ENCODE peak calls at places on chromosomes 12 and 14, in five cellular contexts. J, B, C, S and N are unnamed samples.

GRCh38 chr14:103724116-103724515 is 8.5 kb downstream of the ZFYVE21 start:
- DNase-seq in S (peak), C (no peak), B (peak), J (peak), N (no peak)

GRCh38 chr12:47078733-47079364 is 572 bp upstream of the PCED1B start:
- DNase-seq in J (no peak), B (no peak), C (no peak), S (peak), N (no peak)

GRCh38 chr12:54692353-54692752 is 44.2 kb upstream of the DCD start:
- DNase-seq in B (no peak), J (no peak), C (no peak), S (no peak), N (no peak)

GRCh38 chr12:122457627-122458026 is 35.2 kb upstream of the CLIP1 start:
- DNase-seq in C (no peak), S (no peak), B (no peak), J (no peak), N (no peak)

GRCh38 chr14:36068777-36069534 is 107.6 kb downstream of the PTCSC3 start:
- DNase-seq in J (no peak), C (peak), B (peak), S (peak), N (peak)

GRCh38 chr14:39265032-39265431 is 31.3 kb downstream of the MIA2 start:
- DNase-seq in J (no peak), C (no peak), B (peak), S (peak), N (no peak)

GRCh38 chr12:46558696-46559095 is 186.1 kb upstream of the SLC38A2 start:
- DNase-seq in S (no peak), J (no peak), C (no peak), B (peak), N (no peak)

GRCh38 chr14:95769976-95770375 is 56.1 kb upstream of the TCL1A start:
- DNase-seq in C (no peak), S (no peak), B (no peak), J (no peak), N (no peak)

GRCh38 chr14:101882141-101882935 is 82.0 kb upstream of the DYNC1H1 start:
- DNase-seq in B (no peak), J (no peak), C (no peak), S (no peak), N (no peak)

GRCh38 chr12:27583057-27583797 is 59.2 kb downstream of the PPFIBP1 start:
- DNase-seq in J (no peak), S (peak), B (peak), C (no peak), N (no peak)

GRCh38 chr12:58117201-58117600 is 175.8 kb downstream of the ATP23 start:
- DNase-seq in B (no peak), J (no peak), C (no peak), S (no peak), N (no peak)

GRCh38 chr14:47012533-47012932 is 361.0 kb upstream of the RPL10L start:
- DNase-seq in J (no peak), S (no peak), C (no peak), B (no peak), N (no peak)

GRCh38 chr14:87149583-87150354 is 843.2 kb downstream of the GALC start:
- DNase-seq in S (peak), C (peak), B (peak), J (peak), N (no peak)

GRCh38 chr14:73795974-73796373 is 55.7 kb upstream of the PTGR2 start:
- DNase-seq in C (peak), B (peak), J (no peak), S (peak), N (peak)

GRCh38 chr12:32261638-32262037 is 137.7 kb upstream of the FGD4 start:
- DNase-seq in J (no peak), C (no peak), S (no peak), B (peak), N (no peak)

GRCh38 chr14:79852975-79853374 is 358.3 kb downstream of the DIO2 start:
- DNase-seq in S (no peak), C (no peak), B (no peak), J (no peak), N (no peak)

GRCh38 chr12:13128291-13129000 is 25.0 kb upstream of the GSG1 start:
- DNase-seq in J (no peak), B (no peak), C (no peak), S (no peak), N (no peak)

GRCh38 chr14:76768201-76768656 is 7.0 kb downstream of the VASH1 start:
- DNase-seq in C (no peak), B (no peak), J (no peak), S (no peak), N (no peak)

GRCh38 chr12:10101042-10101579 is 2.3 kb upstream of the CLEC1A start:
- DNase-seq in C (peak), S (peak), B (peak), J (no peak), N (no peak)

GRCh38 chr12:103373088-103373523 is 122.7 kb downstream of the C12orf42 start:
- DNase-seq in C (no peak), S (no peak), J (no peak), B (no peak), N (no peak)

GRCh38 chr14:70023871-70024270 is 144.7 kb downstream of the SMOC1 start:
- DNase-seq in J (no peak), B (no peak), S (peak), C (no peak), N (no peak)

GRCh38 chr12:68792952-68793351 is 15.0 kb upstream of the MDM2 start:
- DNase-seq in J (no peak), S (peak), B (no peak), C (no peak), N (no peak)

GRCh38 chr12:43370299-43370698 is 181.7 kb downstream of the ADAMTS20 start:
- DNase-seq in S (peak), J (no peak), B (peak), C (no peak), N (peak)

GRCh38 chr12:1277905-1278304 is 286.9 kb downstream of the ERC1 start:
- DNase-seq in J (no peak), C (no peak), B (no peak), S (no peak), N (no peak)

GRCh38 chr12:124506832-124507153 is 60.6 kb downstream of the NCOR2 start:
- DNase-seq in C (no peak), J (no peak), S (no peak), B (no peak), N (no peak)

GRCh38 chr12:132224484-132224883 is 80.2 kb downstream of the NOC4L start:
- DNase-seq in S (no peak), B (no peak), C (no peak), J (no peak), N (no peak)

GRCh38 chr12:55681142-55682077 is 26.3 kb downstream of the ITGA7 start:
- DNase-seq in S (peak), B (peak), C (no peak), J (no peak), N (peak)

GRCh38 chr14:105884808-105885281 is 358.5 kb downstream of the TMEM121 start:
- DNase-seq in B (no peak), S (no peak), J (no peak), C (no peak), N (no peak)

GRCh38 chr14:91125801-91126200 is 11.9 kb downstream of the DGLUCY start:
- DNase-seq in J (no peak), S (no peak), B (no peak), C (no peak), N (no peak)
- TF ChIP-seq CTCF in J (no peak), S (no peak), B (no peak), C (no peak), N (no peak)

GRCh38 chr14:34930591-34931069 is 52.2 kb upstream of the SRP54 start:
- DNase-seq in B (no peak), C (no peak), J (no peak), S (no peak), N (no peak)
- H3K4me3 ChIP-seq in B (no peak), C (no peak), J (no peak), S (no peak), N (no peak)

DNA sequence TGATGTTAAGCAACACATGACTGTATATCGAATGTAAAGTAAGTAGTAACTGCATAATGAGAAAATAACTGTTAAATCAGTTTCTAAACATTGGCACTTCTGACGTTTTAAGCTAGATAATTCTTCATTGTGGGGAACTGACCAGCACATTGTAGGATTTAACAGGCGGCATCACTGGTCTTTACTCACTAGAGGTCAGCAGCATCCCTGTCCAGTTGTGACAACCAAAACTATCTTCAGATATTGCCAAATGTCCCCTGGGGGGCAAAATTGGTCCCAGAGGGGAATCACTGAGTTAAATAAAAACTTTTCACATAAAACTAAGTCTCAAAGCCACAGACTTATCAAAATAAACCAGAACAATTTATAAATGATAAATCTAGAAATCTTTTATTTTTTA is 65.3 kb downstream of the BLTP3B start:
- DNase-seq in J (no peak), C (no peak), B (peak), S (no peak), N (no peak)
- TF ChIP-seq CTCF in J (no peak), C (peak), B (peak), S (peak), N (peak)

GRCh38 chr12:45050751-45051489 is at the start of gene DBX2:
- DNase-seq in C (no peak), S (no peak), J (no peak), B (peak), N (no peak)

GRCh38 chr12:45051490-45052105 is 699 bp upstream of the DBX2 start:
- DNase-seq in C (peak), B (peak), S (no peak), J (no peak), N (no peak)

GRCh38 chr12:45050331-45050750 is 558 bp downstream of the DBX2 start:
- DNase-seq in S (no peak), C (no peak), B (no peak), J (no peak), N (no peak)

DNA sequence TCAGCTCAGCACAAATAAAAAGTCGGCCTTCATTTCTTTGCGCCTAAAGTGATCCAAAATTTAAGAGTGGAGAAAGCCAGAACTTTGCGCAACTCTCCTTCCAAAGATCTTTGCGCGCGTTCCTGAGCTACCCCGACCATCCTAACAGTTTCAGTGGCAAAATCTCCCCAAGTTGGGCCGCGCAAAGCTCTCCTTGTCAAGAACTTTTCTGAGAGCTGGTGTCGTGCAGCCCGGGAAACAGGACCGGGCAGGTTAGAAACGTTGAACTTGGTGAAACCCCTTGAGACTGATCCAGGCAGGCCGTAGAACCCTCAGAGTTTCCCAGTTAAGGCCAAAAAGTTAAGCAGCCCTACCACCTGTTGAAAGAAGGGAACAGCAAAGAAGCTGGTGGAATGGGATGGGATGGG is 984 bp downstream of the DBX2 start:
- DNase-seq in S (no peak), C (no peak), J (no peak), B (peak), N (no peak)
- H3K4me3 ChIP-seq in S (no peak), C (no peak), J (peak), B (no peak), N (no peak)

DNA sequence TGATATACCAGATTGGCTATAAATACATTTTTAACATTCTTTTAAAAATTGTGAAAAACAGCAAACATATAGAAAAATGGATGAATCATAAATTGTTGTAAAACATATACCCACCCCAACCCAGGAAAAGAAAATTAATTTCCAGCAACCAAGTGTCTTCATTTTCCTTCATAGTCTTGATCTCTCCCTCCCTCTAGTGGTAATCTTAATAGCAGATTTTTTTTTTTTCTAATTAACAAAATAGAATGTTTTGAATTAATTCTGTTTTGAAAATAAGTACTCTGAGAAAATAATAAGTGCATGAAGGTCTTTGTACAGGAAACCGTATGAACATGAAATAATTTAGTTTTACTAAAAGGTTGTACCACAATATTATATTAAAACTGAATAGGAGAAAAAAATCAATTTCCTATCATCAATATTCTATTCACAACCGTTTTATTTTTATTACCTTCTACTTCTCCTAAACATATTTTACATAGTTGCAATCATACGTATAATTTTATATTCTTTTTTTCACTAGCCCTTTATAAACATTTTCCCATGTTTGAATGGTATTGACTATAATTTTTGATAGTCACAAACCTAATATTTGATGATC is 7.0 kb downstream of the ETNK1 start:
- DNase-seq in S (peak), J (no peak), C (no peak), B (peak), N (no peak)
- TF ChIP-seq CTCF in S (peak), J (peak), C (peak), B (peak), N (peak)

GRCh38 chr12:116172224-116172849 is 105.2 kb downstream of the MED13L start:
- DNase-seq in B (no peak), S (no peak), C (no peak), J (no peak), N (no peak)
- H3K4me3 ChIP-seq in B (no peak), S (no peak), C (no peak), J (no peak), N (no peak)

GRCh38 chr12:74418573-74418972 is 119.1 kb upstream of the ATXN7L3B start:
- DNase-seq in B (no peak), S (no peak), C (no peak), J (no peak), N (no peak)

GRCh38 chr12:74412607-74413230 is 124.9 kb upstream of the ATXN7L3B start:
- DNase-seq in J (no peak), B (peak), C (peak), S (peak), N (no peak)

DNA sequence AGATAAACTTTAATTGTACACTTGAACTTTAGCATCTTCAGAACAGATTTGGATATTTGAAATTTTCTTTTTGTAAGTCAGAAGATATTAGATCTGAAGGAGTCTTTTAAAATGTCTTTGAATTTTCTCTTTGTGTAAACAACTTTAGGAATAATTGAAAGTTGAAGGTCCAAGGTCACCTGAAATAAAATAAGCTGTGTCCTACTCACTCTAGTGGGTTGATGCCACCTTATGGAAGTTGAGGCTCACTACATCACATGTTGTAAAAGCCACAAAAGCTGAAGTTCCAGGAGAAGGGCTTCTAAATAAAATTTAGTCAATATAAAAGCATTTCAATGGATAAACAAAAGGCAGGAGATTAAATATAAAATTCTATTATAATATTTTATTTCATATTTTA is 122.0 kb upstream of the ATXN7L3B start:
- DNase-seq in C (no peak), S (peak), J (no peak), B (peak), N (no peak)
- TF ChIP-seq CTCF in C (peak), S (peak), J (peak), B (peak), N (peak)